ENCODE peak calls at places on chromosomes 11 and 22, in seven cellular contexts. B, E, W, L, I, S and J are unnamed samples.
A peak's percentile ranks its signal among the peaks of the same experiment; 100 is the strongest.

GRCh38 chr11:281486-282161 is 3.4 kb downstream of the NLRP6 start:
- DNase-seq in W (no peak), L (no peak), B (peak; percentile 75), I (no peak), E (no peak), S (no peak), J (no peak)

GRCh38 chr22:41410311-41410751 is 28.6 kb downstream of the TEF start:
- DNase-seq in W (no peak), E (peak; percentile 86), I (no peak), S (peak; percentile 78), L (no peak), B (no peak), J (no peak)

GRCh38 chr11:15136166-15136565 is 21.4 kb downstream of the INSC start:
- DNase-seq in W (no peak), I (no peak), B (no peak), E (no peak), S (no peak), L (no peak), J (no peak)

GRCh38 chr11:73130181-73130580 is 11.9 kb downstream of the FCHSD2 start:
- DNase-seq in W (no peak), I (no peak), B (no peak), L (no peak), S (no peak), E (no peak), J (no peak)

GRCh38 chr11:116217006-116217405 is 555.8 kb downstream of the BUD13 start:
- DNase-seq in B (no peak), S (no peak), E (peak; percentile 61), L (peak; percentile 66), I (no peak), W (peak; percentile 31), J (peak; percentile 60)

GRCh38 chr22:35638408-35638807 is 9.8 kb upstream of the APOL6 start:
- DNase-seq in B (peak; percentile 94), W (peak; percentile 95), I (peak; percentile 75), E (peak; percentile 58), S (peak; percentile 88), L (peak; percentile 91), J (no peak)

GRCh38 chr11:111730871-111731591 is 35.2 kb downstream of the PPP2R1B start:
- DNase-seq in I (peak; percentile 78), W (peak; percentile 37), L (no peak), E (no peak), B (peak; percentile 84), S (peak; percentile 74), J (no peak)

GRCh38 chr11:76030286-76030685 is 176.0 kb downstream of the WNT11 start:
- DNase-seq in B (no peak), W (no peak), I (no peak), S (no peak), E (no peak), L (peak; percentile 34), J (no peak)

GRCh38 chr11:57744386-57744785 is 3.1 kb downstream of the SELENOH start:
- DNase-seq in B (no peak), I (no peak), E (no peak), L (no peak), W (no peak), S (no peak), J (no peak)

GRCh38 chr11:30683176-30683575 is 97.0 kb upstream of the MPPED2 start:
- DNase-seq in S (no peak), E (no peak), I (no peak), L (no peak), W (peak; percentile 9), B (no peak), J (no peak)

GRCh38 chr22:45834795-45835194 is 142.2 kb downstream of the WNT7B start:
- DNase-seq in L (no peak), I (no peak), S (no peak), B (no peak), E (no peak), W (no peak), J (no peak)

GRCh38 chr11:69437001-69437875 is 44.2 kb upstream of the LINC01488 start:
- DNase-seq in W (no peak), L (no peak), B (peak; percentile 87), I (no peak), E (peak; percentile 84), S (no peak), J (no peak)

GRCh38 chr22:41899110-41899509 is 15.8 kb downstream of the SHISA8 start:
- DNase-seq in W (no peak), S (no peak), E (no peak), I (no peak), B (no peak), L (no peak), J (no peak)

GRCh38 chr11:2393111-2393868 is 7.3 kb upstream of the TSSC4 start:
- DNase-seq in W (no peak), B (peak; percentile 73), I (no peak), E (no peak), L (no peak), S (no peak), J (no peak)

GRCh38 chr11:67277231-67277961 is 11.1 kb downstream of the GRK2 start:
- DNase-seq in W (peak; percentile 78), L (peak; percentile 91), E (peak; percentile 97), B (peak; percentile 96), S (peak; percentile 93), I (peak; percentile 90), J (peak; percentile 72)

GRCh38 chr22:44567846-44568493 is 69.9 kb upstream of the RTL6 start:
- DNase-seq in W (peak; percentile 59), I (no peak), S (peak; percentile 34), E (peak; percentile 5), L (peak; percentile 57), B (no peak), J (peak; percentile 76)
- TF ChIP-seq CTCF in W (peak; percentile 69), I (no peak), S (peak; percentile 35), E (peak; percentile 60), L (peak; percentile 70), B (no peak), J (peak; percentile 83)

GRCh38 chr11:17574141-17574798 is 27.2 kb downstream of the OTOG start:
- DNase-seq in L (no peak), E (no peak), B (peak; percentile 11), S (no peak), W (no peak), I (no peak), J (no peak)
- H3K4me3 ChIP-seq in L (no peak overlapping the region), E (no peak overlapping the region), B (no peak overlapping the region), S (no peak overlapping the region), W (no peak overlapping the region), I (no peak overlapping the region), J (no peak overlapping the region)

GRCh38 chr11:19597194-19597593 is 115.4 kb upstream of the NAV2 start:
- DNase-seq in S (no peak), E (no peak), I (no peak), B (no peak), L (peak; percentile 50), W (peak; percentile 73), J (no peak)

GRCh38 chr11:19598456-19598855 is 114.2 kb upstream of the NAV2 start:
- DNase-seq in L (no peak), B (no peak), E (no peak), S (no peak), W (no peak), I (no peak), J (no peak)

GRCh38 chr11:19601235-19601634 is 111.4 kb upstream of the NAV2 start:
- DNase-seq in S (no peak), I (no peak), W (no peak), B (no peak), E (no peak), L (no peak), J (no peak)

GRCh38 chr11:19597876-19598275 is 114.8 kb upstream of the NAV2 start:
- DNase-seq in I (no peak), E (no peak), L (no peak), S (no peak), B (no peak), W (peak; percentile 59), J (no peak)

DNA sequence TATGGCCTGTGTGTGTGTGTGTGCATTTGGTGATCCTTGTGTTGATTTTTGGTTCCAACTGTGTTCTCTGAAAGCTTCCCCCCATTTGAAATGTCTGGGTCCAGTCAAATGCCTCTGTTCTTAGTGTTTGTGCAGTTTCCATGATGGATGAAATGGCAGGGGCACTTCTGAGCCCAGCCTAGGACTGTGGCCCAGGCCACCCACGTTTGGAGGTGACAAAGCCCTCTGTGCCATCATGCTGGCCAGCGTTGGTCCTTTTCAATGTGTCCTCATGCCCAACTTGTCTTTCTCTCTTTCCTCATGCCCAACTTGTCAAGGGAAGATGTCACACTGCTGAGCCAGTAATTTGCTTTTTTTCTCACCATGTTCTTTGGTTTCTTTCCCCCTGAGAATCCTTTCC is 113.8 kb upstream of the NAV2 start:
- DNase-seq in S (no peak), B (no peak), I (no peak), W (no peak), L (no peak), E (no peak), J (no peak)
- TF ChIP-seq CTCF in S (no peak), B (no peak), I (no peak), W (no peak), L (no peak), E (no peak), J (no peak)

DNA sequence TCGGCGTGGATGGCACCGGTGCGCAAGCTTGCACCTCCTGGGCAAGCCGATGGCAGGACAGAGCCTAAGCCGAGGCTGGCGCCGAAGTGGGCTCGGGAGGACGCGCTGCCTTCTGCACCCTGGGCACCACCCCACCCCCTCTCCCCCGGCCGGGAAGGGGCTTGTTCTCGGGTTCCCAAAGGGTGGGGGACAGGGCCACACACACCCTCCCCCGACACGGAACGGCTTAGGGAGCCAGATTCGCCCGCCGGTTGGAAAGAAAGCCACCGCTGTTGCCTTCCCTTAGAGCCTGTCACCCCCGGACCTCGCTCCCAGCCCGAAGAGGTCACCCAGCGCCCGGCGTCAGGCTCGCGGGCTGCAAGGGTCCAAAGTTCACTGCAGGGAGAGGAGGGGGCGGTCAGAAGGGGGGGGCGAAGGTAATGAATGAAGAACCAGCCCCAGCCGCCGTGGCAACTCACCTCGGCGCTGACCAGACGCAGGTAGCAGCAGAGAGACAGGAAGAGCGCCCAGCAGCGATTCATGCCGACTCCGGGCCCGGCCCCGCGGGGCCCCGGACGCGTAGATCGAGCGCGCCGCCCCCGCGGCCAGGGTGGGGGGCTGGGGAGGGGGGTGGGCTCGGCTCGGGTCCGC is 1.2 kb downstream of the PDGFB start:
- DNase-seq in E (no peak), S (no peak), I (no peak), L (no peak), B (no peak), W (no peak), J (no peak)
- H3K4me3 ChIP-seq in E (peak overlapping the region; percentile 72), S (peak overlapping the region; percentile 73), I (peak overlapping the region; percentile 47), L (peak overlapping the region; percentile 65), B (peak overlapping the region; percentile 67), W (no peak overlapping the region), J (peak overlapping the region; percentile 52)

GRCh38 chr11:63747006-63747405 is 21.6 kb downstream of the ZFTA start:
- DNase-seq in L (peak; percentile 26), W (peak; percentile 73), I (no peak), E (no peak), S (no peak), B (no peak), J (no peak)

GRCh38 chr11:63749624-63750023 is 19.0 kb downstream of the ZFTA start:
- DNase-seq in B (no peak), L (no peak), E (no peak), S (no peak), I (no peak), W (no peak), J (no peak)

GRCh38 chr11:63745304-63746170 is 23.0 kb downstream of the ZFTA start:
- DNase-seq in I (no peak), B (no peak), E (no peak), W (peak; percentile 15), S (no peak), L (peak; percentile 37), J (no peak)
- TF ChIP-seq CTCF in I (no peak), B (peak; percentile 36), E (no peak), W (peak; percentile 28), S (no peak), L (no peak), J (no peak)

GRCh38 chr22:26986051-26986881 is 328.9 kb downstream of the MIAT start:
- DNase-seq in S (no peak), I (no peak), E (no peak), W (no peak), L (no peak), B (no peak), J (peak; percentile 73)
- H3K4me3 ChIP-seq in S (no peak overlapping the region), I (no peak overlapping the region), E (no peak overlapping the region), W (no peak overlapping the region), L (no peak overlapping the region), B (no peak overlapping the region), J (peak overlapping the region; percentile 36)